ENCODE peak calls at places on chromosomes 12 and 14, in four cellular contexts. J is thyroid gland, O is prostate gland, R is lower leg skin. G is an unnamed sample.

GRCh38 chr14:58639842-58640484 is 2.2 kb downstream of the DACT1 start:
- DNase-seq in O (peak; percentile 35), R (peak; percentile 24), J (peak; percentile 54), G (peak; percentile 40)

GRCh38 chr12:104701756-104702155 is 245.0 kb downstream of the CHST11 start:
- DNase-seq in R (no peak), O (no peak), J (peak; percentile 73), G (no peak)

GRCh38 chr14:105498430-105499255 is 7.6 kb downstream of the TEDC1 start:
- DNase-seq in O (no peak), R (no peak), J (no peak), G (no peak)

GRCh38 chr12:3379079-3379478 is 111.9 kb upstream of the PRMT8 start:
- DNase-seq in O (no peak), R (peak; percentile 1), J (no peak), G (no peak)

GRCh38 chr12:4910502-4911315 is 1.0 kb downstream of the KCNA1 start:
- DNase-seq in O (no peak), R (no peak), J (peak; percentile 29), G (no peak)

GRCh38 chr12:105355752-105356151 is 25.3 kb downstream of the C12orf75 start:
- DNase-seq in J (no peak), R (no peak), O (no peak), G (no peak)

GRCh38 chr14:20791199-20791996 is 10.3 kb downstream of the RNASE6 start:
- DNase-seq in O (no peak), R (no peak), J (no peak), G (no peak)

GRCh38 chr12:108734200-108734906 is 3.0 kb upstream of the CORO1C start:
- DNase-seq in J (no peak), R (peak; percentile 43), O (no peak), G (no peak)

GRCh38 chr14:59161571-59162175 is 26.8 kb upstream of the DAAM1 start:
- DNase-seq in O (no peak), J (no peak), R (no peak), G (no peak)

GRCh38 chr14:76091036-76091435 is 60.7 kb upstream of the GPATCH2L start:
- DNase-seq in R (peak; percentile 49), O (peak; percentile 8), J (peak; percentile 9), G (peak; percentile 22)
- TF ChIP-seq CTCF in R (no peak), O (no peak), J (no peak), G (no peak)

GRCh38 chr14:97218713-97219355 is 421.7 kb downstream of the VRK1 start:
- DNase-seq in J (peak; percentile 30), R (no peak), O (no peak), G (peak; percentile 50)
- TF ChIP-seq CTCF in J (no peak), R (no peak), O (no peak), G (no peak)

DNA sequence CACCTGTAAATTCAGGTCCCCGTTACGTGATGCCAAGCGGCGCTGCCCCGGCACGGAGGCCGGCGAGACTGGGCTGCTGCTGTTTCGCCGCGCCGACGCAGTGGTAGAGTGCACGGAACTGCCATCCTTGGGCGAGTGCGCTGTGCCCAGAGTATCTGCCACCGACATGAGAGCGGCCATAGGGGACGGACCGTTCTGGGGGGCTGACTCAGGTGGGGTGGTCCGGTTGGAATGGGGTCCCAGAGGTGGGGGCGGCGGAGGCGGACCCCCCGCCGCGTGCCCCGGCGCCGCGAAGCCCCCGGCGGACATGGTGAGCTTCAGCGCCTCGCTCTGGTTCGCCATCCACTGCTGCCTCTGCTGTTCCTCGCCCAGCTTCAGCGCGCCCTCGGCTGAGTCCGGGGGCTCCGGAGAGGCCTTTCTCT is 2.8 kb downstream of the IRF2BPL start:
- DNase-seq in O (no peak), R (no peak), J (peak; percentile 47), G (no peak)
- TF ChIP-seq CTCF in O (no peak), R (no peak), J (no peak), G (no peak)

DNA sequence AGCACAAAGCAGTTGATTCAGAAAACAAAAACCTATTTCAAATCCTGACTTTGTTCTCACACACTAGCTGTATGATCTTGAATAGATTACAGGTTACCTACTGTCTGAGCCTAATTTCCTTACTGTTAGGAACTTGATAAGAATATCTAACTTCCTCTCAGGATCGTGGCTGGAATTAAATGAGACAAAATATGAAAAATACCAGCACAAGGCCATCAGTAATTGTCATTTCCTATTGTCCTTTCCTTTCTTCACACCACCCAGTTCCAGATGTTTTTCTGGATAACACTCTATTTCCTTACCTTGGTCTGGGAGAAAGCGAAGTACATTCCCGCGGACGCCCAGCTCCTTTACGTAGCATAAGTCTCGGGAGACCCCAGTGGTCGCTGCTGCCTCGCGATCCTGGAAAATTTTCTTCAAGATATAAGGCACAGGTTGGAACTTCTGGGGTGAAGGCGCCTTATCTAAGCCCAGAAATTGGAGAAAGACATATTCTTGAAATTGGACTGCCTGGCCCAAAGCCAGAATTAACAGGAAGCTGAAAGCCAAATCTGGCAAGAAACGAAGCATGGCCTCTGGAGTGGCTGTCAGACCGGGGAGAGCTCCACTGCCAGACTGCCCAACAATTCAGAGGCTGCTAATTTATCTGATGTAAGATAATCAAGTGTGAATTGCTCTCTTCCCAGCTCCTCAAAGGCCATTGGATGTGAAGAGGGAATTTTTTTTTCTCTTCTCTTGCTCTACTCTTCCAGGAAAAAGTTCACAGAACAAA is at the start of gene GDF3:
- DNase-seq in O (no peak), J (peak; percentile 56), R (peak; percentile 17), G (peak; percentile 37)
- TF ChIP-seq CTCF in O (no peak), J (no peak), R (no peak), G (no peak)

DNA sequence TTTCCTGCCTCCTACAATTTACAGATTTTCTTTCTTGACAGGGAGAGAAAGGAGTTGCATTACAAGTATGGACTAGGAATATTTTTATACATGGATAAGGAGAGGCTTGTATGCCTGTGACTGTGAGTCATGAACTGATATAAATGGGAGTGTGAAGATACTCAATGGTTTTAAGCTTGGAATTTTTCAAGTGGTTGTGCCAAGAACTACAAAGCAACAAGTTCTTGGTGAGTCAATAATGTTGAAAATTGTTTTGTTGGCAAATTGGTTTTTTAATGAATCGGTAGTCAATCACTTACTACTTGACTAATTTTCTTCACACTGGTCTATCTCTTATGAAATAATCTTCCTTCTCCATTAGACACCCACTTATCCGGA is 58.9 kb upstream of the HMGA2 start:
- DNase-seq in O (no peak), R (no peak), J (no peak), G (no peak)
- TF ChIP-seq CTCF in O (no peak), R (no peak), J (no peak), G (no peak)

GRCh38 chr12:24153041-24153440 is 203.6 kb upstream of the SOX5 start:
- DNase-seq in J (no peak), O (no peak), R (no peak), G (no peak)

GRCh38 chr12:24152270-24152669 is 202.8 kb upstream of the SOX5 start:
- DNase-seq in O (no peak), R (no peak), J (no peak), G (no peak)

GRCh38 chr12:24155042-24155441 is 205.6 kb upstream of the SOX5 start:
- DNase-seq in J (no peak), R (no peak), O (no peak), G (no peak)
- TF ChIP-seq CTCF in J (no peak), R (no peak), O (no peak), G (peak; percentile 28)

DNA sequence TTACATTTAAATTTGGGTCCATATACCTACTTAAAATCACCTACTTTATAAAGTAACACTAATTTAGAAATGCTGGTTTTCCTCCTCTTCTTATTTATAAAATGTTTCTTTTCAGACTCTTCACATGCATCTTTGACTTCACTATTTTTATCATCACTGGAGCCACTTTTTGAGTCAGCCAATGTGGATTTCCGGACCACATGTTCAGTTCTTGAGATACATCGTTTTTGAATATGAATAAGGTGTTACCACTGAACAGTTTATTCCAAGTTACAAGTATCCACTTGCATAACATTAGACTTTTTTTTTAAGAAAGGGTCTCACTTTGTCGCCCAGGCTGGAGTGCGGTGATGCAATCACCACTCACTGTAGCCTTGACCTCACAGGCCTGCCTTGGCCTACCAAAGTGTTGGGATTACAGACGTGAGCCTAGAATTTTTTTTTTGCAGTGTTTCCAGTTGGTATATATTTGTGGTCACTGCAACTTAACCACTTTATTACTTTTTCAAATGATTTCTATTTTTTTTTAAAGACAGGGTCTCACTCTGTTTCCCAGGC is 5.7 kb downstream of the FNTB start:
- DNase-seq in R (no peak), O (no peak), J (no peak), G (no peak)
- TF ChIP-seq CTCF in R (no peak), O (no peak), J (no peak), G (no peak)

DNA sequence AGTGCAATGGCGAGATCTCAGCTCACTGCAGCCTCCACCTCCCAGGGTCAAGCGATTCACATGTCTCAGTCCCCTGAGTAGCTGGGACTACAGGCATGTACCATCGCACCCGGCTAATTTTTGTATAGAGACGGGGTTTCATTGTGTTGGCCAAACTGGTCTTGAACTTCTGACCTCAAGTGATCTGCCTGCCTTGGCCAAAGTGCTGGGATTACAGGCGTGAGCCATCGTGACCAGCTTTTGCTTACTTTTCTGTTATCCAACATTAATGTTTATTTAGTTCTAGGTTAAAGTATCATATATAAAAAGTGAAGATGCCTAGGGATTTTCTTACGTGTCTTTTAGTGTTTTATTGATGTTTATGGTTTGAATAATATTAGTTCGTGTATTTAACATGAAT is 28.9 kb upstream of the CCT2 start:
- DNase-seq in R (no peak), O (no peak), J (no peak), G (no peak)
- TF ChIP-seq CTCF in R (no peak), O (no peak), J (no peak), G (no peak)

DNA sequence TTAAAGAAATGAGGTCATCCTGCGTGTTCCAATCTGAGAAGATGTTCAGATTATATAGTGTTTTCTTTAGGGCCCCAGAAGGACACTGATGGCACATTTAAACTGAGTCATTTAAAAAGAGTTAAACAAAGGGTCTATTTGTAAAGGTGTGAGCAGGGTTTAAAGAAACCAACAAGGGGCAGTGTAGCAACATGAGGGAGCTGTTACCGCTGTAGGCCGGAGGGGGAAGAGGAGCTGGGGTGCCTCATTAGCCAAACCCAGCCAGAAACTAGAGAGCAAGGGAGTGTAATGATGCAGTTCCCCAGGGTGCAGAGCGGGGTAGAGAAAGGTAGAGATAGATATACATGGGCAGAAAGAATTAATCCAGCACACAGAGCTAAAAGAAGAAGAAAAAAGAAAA is 160.4 kb downstream of the TBX5 start:
- DNase-seq in R (no peak), J (no peak), O (no peak), G (no peak)
- TF ChIP-seq CTCF in R (no peak), J (no peak), O (no peak), G (no peak)

DNA sequence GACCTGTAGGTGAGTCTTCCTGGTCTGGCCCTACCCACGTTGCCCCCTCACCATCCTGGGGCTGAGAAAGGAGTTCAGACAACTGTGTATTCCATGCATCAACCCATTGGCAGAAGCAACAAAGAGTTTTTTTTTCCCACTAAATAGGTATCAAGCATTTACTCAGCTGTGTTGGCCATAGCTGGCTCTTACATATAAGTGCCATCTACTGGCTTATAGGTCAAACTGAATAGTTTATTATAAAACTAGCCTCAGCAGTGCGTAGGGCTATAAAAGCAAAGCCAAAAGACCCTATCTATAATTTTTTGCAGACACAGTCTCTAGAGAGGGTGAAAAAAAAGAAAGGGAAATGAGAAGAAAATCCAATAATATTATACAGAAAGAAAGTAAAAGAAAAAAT is 765.2 kb upstream of the MGAT4C start:
- DNase-seq in R (no peak), J (no peak), O (no peak), G (no peak)
- TF ChIP-seq CTCF in R (no peak), J (no peak), O (no peak), G (no peak)

G was measured in endothelial cell.